ENCODE peak calls at places on chromosomes 5 and 9, in four cellular contexts. One of them, this sample, is unnamed.
A peak's percentile ranks its signal among the peaks of the same experiment; 100 is the strongest.

GRCh38 chr9:125271081-125271480 is 9.5 kb downstream of the GAPVD1 start:
- DNase-seq in K562: no peak
- DNase-seq in HCT116: no peak
- DNase-seq in H1: no peak
- DNase-seq in this sample: no peak

GRCh38 chr9:116377179-116377790 is 223.7 kb downstream of the PAPPA start:
- DNase-seq in H1: no peak
- DNase-seq in HCT116: peak; percentile 57
- DNase-seq in K562: no peak
- DNase-seq in this sample: no peak

GRCh38 chr9:16191691-16192402 is 639.0 kb downstream of the CCDC171 start:
- DNase-seq in H1: peak; percentile 95
- DNase-seq in K562: peak; percentile 15
- DNase-seq in HCT116: peak; percentile 16
- DNase-seq in this sample: no peak

GRCh38 chr9:72586388-72587160 is 65.2 kb downstream of the TMC1 start:
- DNase-seq in K562: no peak
- DNase-seq in HCT116: no peak
- DNase-seq in H1: no peak
- DNase-seq in this sample: no peak

GRCh38 chr9:99057665-99058625 is 47.0 kb upstream of the TGFBR1 start:
- DNase-seq in H1: no peak
- DNase-seq in HCT116: no peak
- DNase-seq in K562: peak; percentile 66
- DNase-seq in this sample: peak; percentile 64

GRCh38 chr9:136381966-136382513 is 8.6 kb upstream of the CARD9 start:
- DNase-seq in H1: no peak
- DNase-seq in K562: no peak
- DNase-seq in HCT116: no peak
- DNase-seq in this sample: no peak

GRCh38 chr5:171310816-171311697 is 2.0 kb downstream of the TLX3 start:
- DNase-seq in H1: peak; percentile 65
- DNase-seq in K562: no peak
- DNase-seq in HCT116: no peak
- DNase-seq in this sample: no peak

GRCh38 chr9:78101247-78101646 is 69.6 kb upstream of the GNAQ start:
- DNase-seq in HCT116: no peak
- DNase-seq in H1: no peak
- DNase-seq in K562: no peak
- DNase-seq in this sample: no peak

GRCh38 chr9:107316795-107317661 is 33.9 kb downstream of the RAD23B start:
- DNase-seq in H1: no peak
- DNase-seq in HCT116: no peak
- DNase-seq in K562: no peak
- DNase-seq in this sample: no peak

GRCh38 chr5:80962630-80963520 is 2.7 kb downstream of the RASGRF2 start:
- DNase-seq in H1: no peak
- DNase-seq in HCT116: no peak
- DNase-seq in K562: no peak
- DNase-seq in this sample: no peak

GRCh38 chr5:134552301-134552700 is 26.8 kb downstream of the JADE2 start:
- DNase-seq in HCT116: no peak
- DNase-seq in H1: no peak
- DNase-seq in K562: no peak
- DNase-seq in this sample: no peak

GRCh38 chr9:100350188-100350587 is 2.6 kb downstream of the TEX10 start:
- DNase-seq in HCT116: no peak
- DNase-seq in H1: no peak
- DNase-seq in K562: no peak
- DNase-seq in this sample: no peak

GRCh38 chr5:124847907-124848306 is 101.5 kb upstream of the ZNF608 start:
- DNase-seq in H1: no peak
- DNase-seq in HCT116: no peak
- DNase-seq in K562: no peak
- DNase-seq in this sample: no peak

GRCh38 chr5:6011199-6011598 is 367.1 kb downstream of the MED10 start:
- DNase-seq in HCT116: no peak
- DNase-seq in K562: no peak
- DNase-seq in H1: no peak
- DNase-seq in this sample: no peak

GRCh38 chr5:54905942-54906537 is 79.4 kb downstream of the ESM1 start:
- DNase-seq in H1: peak; percentile 79
- DNase-seq in K562: peak; percentile 50
- DNase-seq in HCT116: peak; percentile 44
- DNase-seq in this sample: no peak

GRCh38 chr5:132227485-132228240 is at the start of gene P4HA2:
- DNase-seq in H1: peak; percentile 86
- DNase-seq in HCT116: peak; percentile 56
- DNase-seq in K562: peak; percentile 95
- DNase-seq in this sample: no peak

GRCh38 chr5:53779541-53779981 is 219.1 kb downstream of the NDUFS4 start:
- DNase-seq in HCT116: no peak
- DNase-seq in K562: no peak
- DNase-seq in H1: no peak
- DNase-seq in this sample: no peak

GRCh38 chr9:68775003-68775730 is 70.1 kb downstream of the PIP5K1B start:
- DNase-seq in H1: no peak
- DNase-seq in K562: no peak
- DNase-seq in HCT116: no peak
- DNase-seq in this sample: no peak

GRCh38 chr9:120612218-120612617 is 32.3 kb upstream of the CDK5RAP2 start:
- DNase-seq in HCT116: no peak
- DNase-seq in H1: no peak
- DNase-seq in K562: no peak
- DNase-seq in this sample: no peak

GRCh38 chr9:35914307-35914807 is 5.1 kb downstream of the SPAAR start:
- DNase-seq in K562: peak; percentile 74
- DNase-seq in H1: no peak
- DNase-seq in HCT116: no peak
- DNase-seq in this sample: no peak

GRCh38 chr5:22709743-22710142 is 143.4 kb downstream of the CDH12 start:
- DNase-seq in H1: no peak
- DNase-seq in HCT116: no peak
- DNase-seq in K562: no peak
- DNase-seq in this sample: no peak

DNA sequence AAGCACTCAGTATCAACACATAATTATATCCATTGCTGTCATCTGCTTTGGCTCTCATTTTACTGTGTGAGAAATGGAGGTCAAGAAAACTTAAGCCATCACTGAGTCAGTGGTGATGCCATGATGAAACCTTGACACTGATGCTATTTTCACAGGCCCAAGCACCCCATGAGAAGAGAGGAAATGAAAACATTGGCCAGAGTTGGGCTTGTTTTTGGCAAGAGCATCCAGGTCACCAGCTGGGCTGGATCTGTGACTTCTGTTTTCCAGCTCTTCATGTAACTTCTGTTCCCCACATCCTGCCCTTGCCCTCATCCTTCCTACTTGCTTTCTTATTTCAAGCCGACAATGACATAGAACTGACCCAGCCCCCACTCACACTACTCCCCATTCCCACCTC is 10.0 kb downstream of the LCP2 start:
- DNase-seq in K562: no peak
- DNase-seq in HCT116: no peak
- DNase-seq in H1: no peak
- DNase-seq in this sample: no peak
- TF ChIP-seq POLR2AphosphoS5 in K562: no peak
- TF ChIP-seq POLR2AphosphoS5 in HCT116: no peak
- TF ChIP-seq POLR2AphosphoS5 in H1: no peak
- TF ChIP-seq POLR2AphosphoS5 in this sample: no peak

GRCh38 chr9:7783635-7784063 is 15.9 kb downstream of the DMAC1 start:
- DNase-seq in HCT116: no peak
- DNase-seq in H1: no peak
- DNase-seq in K562: no peak
- DNase-seq in this sample: no peak
- TF ChIP-seq SRF in HCT116: no peak
- TF ChIP-seq SRF in H1: no peak
- TF ChIP-seq SRF in K562: no peak
- TF ChIP-seq SRF in this sample: no peak

DNA sequence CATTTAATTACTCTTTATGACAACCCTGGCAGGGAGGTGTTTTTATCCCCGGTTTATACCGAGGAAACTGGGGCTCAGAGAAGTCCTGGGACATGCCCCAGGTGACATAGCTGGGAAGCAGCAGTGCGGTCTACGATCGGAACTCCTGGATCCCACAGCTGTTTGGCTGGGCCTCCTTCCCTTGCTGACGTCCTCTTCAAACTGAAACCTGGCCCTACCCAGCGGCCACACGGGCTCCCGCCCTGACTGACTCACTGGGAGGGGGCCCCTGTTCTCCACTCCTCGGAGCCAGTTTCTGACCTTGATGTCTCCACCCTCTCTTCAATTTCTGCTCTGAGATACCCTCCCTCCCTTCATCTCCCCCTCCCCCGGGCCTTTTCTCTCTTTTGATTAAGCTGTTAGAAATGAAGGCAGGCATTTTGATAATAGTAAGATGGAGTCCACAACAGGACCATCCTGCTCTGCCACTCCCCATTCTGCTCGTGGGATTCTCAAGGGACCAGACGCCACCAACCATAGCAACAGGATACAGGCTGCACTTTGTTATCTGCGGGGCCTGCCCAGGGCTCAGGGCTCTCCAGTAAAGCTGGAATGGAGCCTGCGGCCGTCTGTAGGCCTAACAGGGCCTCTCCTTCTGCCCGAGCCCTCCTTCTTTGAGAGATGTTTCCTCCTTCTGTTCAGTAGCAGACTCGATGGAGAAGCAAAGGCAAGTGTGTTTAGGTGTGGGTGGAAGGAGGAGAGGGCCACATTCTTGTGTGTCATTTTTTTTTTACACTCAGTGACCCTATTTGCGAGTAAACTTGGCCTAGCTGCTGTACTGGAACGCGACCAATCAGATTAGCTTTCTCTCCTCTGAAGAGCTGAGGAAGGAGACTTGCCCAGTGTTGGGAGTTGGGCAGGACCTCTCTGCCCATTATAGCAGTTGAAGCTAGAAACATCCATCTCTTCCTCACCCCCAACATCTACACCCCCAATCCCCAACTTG is 8.7 kb upstream of the EPB41L4B start:
- DNase-seq in H1: no peak
- DNase-seq in HCT116: no peak
- DNase-seq in K562: no peak
- DNase-seq in this sample: no peak
- TF ChIP-seq POLR2AphosphoS5 in H1: no peak
- TF ChIP-seq POLR2AphosphoS5 in HCT116: peak; percentile 26
- TF ChIP-seq POLR2AphosphoS5 in K562: no peak
- TF ChIP-seq POLR2AphosphoS5 in this sample: no peak

DNA sequence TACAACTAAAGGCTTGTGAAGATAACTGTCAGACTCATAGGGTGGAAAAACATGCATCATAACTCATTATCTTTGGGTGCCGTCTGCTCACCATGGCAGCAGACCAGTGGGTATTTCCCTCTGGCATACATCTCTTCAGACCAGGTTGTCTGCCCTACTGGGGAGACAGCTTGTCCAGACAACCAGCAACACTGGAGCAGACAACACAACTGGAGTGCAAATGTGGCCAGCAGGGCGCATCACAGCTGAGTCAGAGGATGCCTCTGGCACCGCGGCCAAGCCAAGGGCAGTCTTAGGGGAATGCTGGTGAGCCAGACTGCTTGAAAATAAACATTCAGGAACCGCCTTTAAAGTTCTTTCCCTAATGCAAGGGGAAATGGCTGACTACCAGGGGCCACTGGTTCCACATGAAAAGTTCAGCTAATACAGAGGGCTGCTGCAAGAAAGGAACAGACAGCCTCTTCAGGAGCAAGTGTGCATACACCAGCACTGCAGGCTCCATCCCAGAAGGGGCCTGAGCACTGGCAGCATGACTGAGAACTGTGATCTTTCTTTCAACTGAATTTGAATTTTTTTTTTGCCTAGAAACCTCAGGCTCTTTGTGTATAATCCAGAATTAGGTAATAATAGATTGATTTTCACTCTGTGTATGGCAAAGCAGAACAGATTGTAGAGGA is 77.3 kb downstream of the MAMDC2 start:
- DNase-seq in H1: no peak
- DNase-seq in HCT116: no peak
- DNase-seq in K562: no peak
- DNase-seq in this sample: no peak
- TF ChIP-seq SRF in H1: no peak
- TF ChIP-seq SRF in HCT116: no peak
- TF ChIP-seq SRF in K562: no peak
- TF ChIP-seq SRF in this sample: no peak

GRCh38 chr9:113548221-113549041 is 84.9 kb downstream of the RGS3 start:
- DNase-seq in K562: no peak
- DNase-seq in HCT116: no peak
- DNase-seq in H1: no peak
- DNase-seq in this sample: no peak
- TF ChIP-seq POLR2AphosphoS5 in K562: no peak
- TF ChIP-seq POLR2AphosphoS5 in HCT116: no peak
- TF ChIP-seq POLR2AphosphoS5 in H1: no peak
- TF ChIP-seq POLR2AphosphoS5 in this sample: no peak

GRCh38 chr9:17614246-17614645 is 35.4 kb downstream of the SH3GL2 start:
- DNase-seq in H1: no peak
- DNase-seq in HCT116: no peak
- DNase-seq in K562: no peak
- DNase-seq in this sample: no peak

GRCh38 chr9:17614929-17615328 is 36.1 kb downstream of the SH3GL2 start:
- DNase-seq in HCT116: no peak
- DNase-seq in H1: no peak
- DNase-seq in K562: no peak
- DNase-seq in this sample: no peak

GRCh38 chr9:17611342-17611741 is 32.5 kb downstream of the SH3GL2 start:
- DNase-seq in H1: no peak
- DNase-seq in HCT116: no peak
- DNase-seq in K562: no peak
- DNase-seq in this sample: no peak

GRCh38 chr9:17611921-17612320 is 33.1 kb downstream of the SH3GL2 start:
- DNase-seq in K562: no peak
- DNase-seq in H1: no peak
- DNase-seq in HCT116: no peak
- DNase-seq in this sample: no peak

DNA sequence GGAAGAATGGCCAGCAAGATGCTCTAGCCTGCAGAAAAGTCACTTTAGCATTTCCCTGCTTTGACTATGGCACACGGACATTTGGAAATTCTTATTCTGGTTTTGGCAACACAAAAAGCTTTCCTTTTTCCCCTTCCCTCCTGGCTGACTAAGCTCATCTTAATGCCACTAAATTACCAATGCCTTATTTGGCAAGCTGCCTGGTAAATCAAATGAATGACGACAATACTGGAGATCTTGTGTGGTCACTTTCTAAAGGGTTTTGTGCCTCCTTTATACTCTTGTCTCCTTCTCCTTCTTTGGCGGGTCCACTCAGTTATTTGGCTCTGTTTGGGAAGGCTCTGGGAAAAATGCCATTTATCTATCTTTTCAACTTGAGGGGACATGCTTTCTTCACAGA is 34.9 kb downstream of the SH3GL2 start:
- DNase-seq in K562: no peak
- DNase-seq in H1: no peak
- DNase-seq in HCT116: no peak
- DNase-seq in this sample: no peak
- TF ChIP-seq SRF in K562: no peak
- TF ChIP-seq SRF in H1: peak; percentile 55
- TF ChIP-seq SRF in HCT116: no peak
- TF ChIP-seq SRF in this sample: no peak